ENCODE peak calls at places on chromosomes 16 and 17, in eight cellular contexts. One of them, this sample, is unnamed.
A peak's percentile ranks its signal among the peaks of the same experiment; 100 is the strongest.

GRCh38 chr17:44069974-44070454 is 521 bp upstream of the G6PC3 start:
- DNase-seq in stimulated activated CD4-positive, alpha-beta T cell treated with anti-CD3 and anti-CD28 coated beads, TNF-alpha, amount 100 ng/mL, for 24 hours: no peak
- DNase-seq in Kasumi-1: peak; percentile 63
- DNase-seq in spleen: no peak
- DNase-seq in psoas muscle: no peak
- DNase-seq in IMR-90: no peak
- DNase-seq in SW480: peak; percentile 46
- DNase-seq in left lung: no peak
- DNase-seq in this sample: no peak

GRCh38 chr17:82671071-82671470 is 22.8 kb upstream of the WDR45B start:
- DNase-seq in left lung: no peak
- DNase-seq in spleen: no peak
- DNase-seq in IMR-90: no peak
- DNase-seq in SW480: no peak
- DNase-seq in psoas muscle: no peak
- DNase-seq in Kasumi-1: no peak
- DNase-seq in stimulated activated CD4-positive, alpha-beta T cell treated with anti-CD3 and anti-CD28 coated beads, TNF-alpha, amount 100 ng/mL, for 24 hours: no peak
- DNase-seq in this sample: no peak

GRCh38 chr17:48406936-48407567 is 23.0 kb downstream of the SKAP1 start:
- DNase-seq in SW480: no peak
- DNase-seq in spleen: no peak
- DNase-seq in stimulated activated CD4-positive, alpha-beta T cell treated with anti-CD3 and anti-CD28 coated beads, TNF-alpha, amount 100 ng/mL, for 24 hours: no peak
- DNase-seq in left lung: no peak
- DNase-seq in IMR-90: no peak
- DNase-seq in Kasumi-1: no peak
- DNase-seq in psoas muscle: no peak
- DNase-seq in this sample: no peak

GRCh38 chr16:28166394-28167208 is 45.2 kb downstream of the XPO6 start:
- DNase-seq in left lung: no peak
- DNase-seq in Kasumi-1: no peak
- DNase-seq in SW480: peak; percentile 53
- DNase-seq in psoas muscle: no peak
- DNase-seq in stimulated activated CD4-positive, alpha-beta T cell treated with anti-CD3 and anti-CD28 coated beads, TNF-alpha, amount 100 ng/mL, for 24 hours: no peak
- DNase-seq in spleen: no peak
- DNase-seq in IMR-90: peak; percentile 81
- DNase-seq in this sample: no peak

GRCh38 chr16:86519649-86520316 is 9.5 kb downstream of the FOXF1 start:
- DNase-seq in IMR-90: peak; percentile 77
- DNase-seq in psoas muscle: peak; percentile 81
- DNase-seq in Kasumi-1: peak; percentile 57
- DNase-seq in SW480: peak; percentile 34
- DNase-seq in stimulated activated CD4-positive, alpha-beta T cell treated with anti-CD3 and anti-CD28 coated beads, TNF-alpha, amount 100 ng/mL, for 24 hours: peak; percentile 57
- DNase-seq in left lung: no peak
- DNase-seq in spleen: peak; percentile 85
- DNase-seq in this sample: peak; percentile 59

GRCh38 chr17:34133350-34133749 is 121.7 kb upstream of the CCL2 start:
- DNase-seq in stimulated activated CD4-positive, alpha-beta T cell treated with anti-CD3 and anti-CD28 coated beads, TNF-alpha, amount 100 ng/mL, for 24 hours: no peak
- DNase-seq in left lung: no peak
- DNase-seq in SW480: no peak
- DNase-seq in spleen: no peak
- DNase-seq in Kasumi-1: no peak
- DNase-seq in psoas muscle: no peak
- DNase-seq in IMR-90: no peak
- DNase-seq in this sample: no peak

GRCh38 chr17:64448665-64449512 is at the start of gene MILR1:
- DNase-seq in psoas muscle: no peak
- DNase-seq in spleen: no peak
- DNase-seq in SW480: no peak
- DNase-seq in stimulated activated CD4-positive, alpha-beta T cell treated with anti-CD3 and anti-CD28 coated beads, TNF-alpha, amount 100 ng/mL, for 24 hours: no peak
- DNase-seq in Kasumi-1: peak; percentile 100
- DNase-seq in IMR-90: peak; percentile 65
- DNase-seq in left lung: peak; percentile 61
- DNase-seq in this sample: no peak

GRCh38 chr17:44356241-44356640 is 7.4 kb downstream of the FAM171A2 start:
- DNase-seq in IMR-90: no peak
- DNase-seq in stimulated activated CD4-positive, alpha-beta T cell treated with anti-CD3 and anti-CD28 coated beads, TNF-alpha, amount 100 ng/mL, for 24 hours: no peak
- DNase-seq in psoas muscle: no peak
- DNase-seq in left lung: no peak
- DNase-seq in SW480: no peak
- DNase-seq in spleen: no peak
- DNase-seq in Kasumi-1: no peak
- DNase-seq in this sample: no peak

GRCh38 chr16:9135797-9136196 is 44.4 kb downstream of the HAPSTR1 start:
- DNase-seq in IMR-90: no peak
- DNase-seq in stimulated activated CD4-positive, alpha-beta T cell treated with anti-CD3 and anti-CD28 coated beads, TNF-alpha, amount 100 ng/mL, for 24 hours: no peak
- DNase-seq in SW480: no peak
- DNase-seq in Kasumi-1: no peak
- DNase-seq in psoas muscle: peak; percentile 27
- DNase-seq in left lung: no peak
- DNase-seq in spleen: peak; percentile 76
- DNase-seq in this sample: no peak

GRCh38 chr16:73166972-73167550 is 119.1 kb upstream of the ZFHX3 start:
- DNase-seq in Kasumi-1: no peak
- DNase-seq in stimulated activated CD4-positive, alpha-beta T cell treated with anti-CD3 and anti-CD28 coated beads, TNF-alpha, amount 100 ng/mL, for 24 hours: no peak
- DNase-seq in SW480: no peak
- DNase-seq in spleen: no peak
- DNase-seq in IMR-90: no peak
- DNase-seq in psoas muscle: no peak
- DNase-seq in left lung: no peak
- DNase-seq in this sample: no peak

GRCh38 chr17:10646393-10646990 is 10.6 kb downstream of the MYH3 start:
- DNase-seq in Kasumi-1: peak; percentile 41
- DNase-seq in stimulated activated CD4-positive, alpha-beta T cell treated with anti-CD3 and anti-CD28 coated beads, TNF-alpha, amount 100 ng/mL, for 24 hours: peak; percentile 65
- DNase-seq in spleen: peak; percentile 84
- DNase-seq in IMR-90: peak; percentile 70
- DNase-seq in psoas muscle: peak; percentile 82
- DNase-seq in left lung: peak; percentile 63
- DNase-seq in SW480: peak; percentile 39
- DNase-seq in this sample: peak; percentile 80

GRCh38 chr16:66927918-66928649 is 2.7 kb upstream of the RRAD start:
- DNase-seq in left lung: no peak
- DNase-seq in SW480: peak; percentile 24
- DNase-seq in spleen: no peak
- DNase-seq in Kasumi-1: no peak
- DNase-seq in IMR-90: peak; percentile 50
- DNase-seq in psoas muscle: peak; percentile 92
- DNase-seq in stimulated activated CD4-positive, alpha-beta T cell treated with anti-CD3 and anti-CD28 coated beads, TNF-alpha, amount 100 ng/mL, for 24 hours: no peak
- DNase-seq in this sample: no peak

GRCh38 chr17:1939979-1940809 is 84.9 kb downstream of the RTN4RL1 start:
- DNase-seq in stimulated activated CD4-positive, alpha-beta T cell treated with anti-CD3 and anti-CD28 coated beads, TNF-alpha, amount 100 ng/mL, for 24 hours: no peak
- DNase-seq in Kasumi-1: no peak
- DNase-seq in left lung: no peak
- DNase-seq in spleen: no peak
- DNase-seq in psoas muscle: peak; percentile 88
- DNase-seq in IMR-90: no peak
- DNase-seq in SW480: no peak
- DNase-seq in this sample: no peak

This sample was measured in activated CD8-positive, alpha-beta T cell treated with anti-CD3 and anti-CD28 coated beads, Interleukin-2, amount 10 ng/mL, durations not matched to agents 7 days and 5 days.